ENCODE peak calls at places on chromosomes 2 and 18, in eight cellular contexts. S is mammary epithelial cell, N is A549, L is aorta, G is fibroblast of villous mesenchyme, I is fibroblast of lung, C is WERI-Rb-1, T is psoas muscle. O is an unnamed sample.

GRCh38 chr2:141931797-141932196 is 199.0 kb downstream of the LRP1B start:
- DNase-seq in S (no peak), N (no peak), L (no peak), G (no peak), I (no peak), C (no peak), T (no peak), O (no peak)

GRCh38 chr2:110820128-110820527 is 87.8 kb downstream of the ACOXL start:
- DNase-seq in S (no peak), N (no peak), L (no peak), G (no peak), I (no peak), C (no peak), T (no peak), O (no peak)

GRCh38 chr18:59748628-59749360 is 51.6 kb upstream of the CCBE1 start:
- DNase-seq in S (peak), N (peak), L (no peak), G (peak), I (peak), C (no peak), T (no peak), O (peak)

GRCh38 chr2:9809448-9810088 is 33.7 kb upstream of the TAF1B start:
- DNase-seq in S (no peak), N (no peak), L (no peak), G (no peak), I (no peak), C (no peak), T (no peak), O (no peak)

GRCh38 chr2:23418490-23418911 is 33.5 kb downstream of the KLHL29 start:
- DNase-seq in S (peak), N (no peak), L (no peak), G (peak), I (peak), C (peak), T (no peak), O (peak)

GRCh38 chr18:11154369-11154982 is 5.1 kb upstream of the PIEZO2 start:
- DNase-seq in S (peak), N (peak), L (no peak), G (peak), I (peak), C (no peak), T (no peak), O (peak)

GRCh38 chr2:230969673-230970015 is 26.3 kb upstream of the SPATA3 start:
- DNase-seq in S (no peak), N (no peak), L (no peak), G (no peak), I (no peak), C (no peak), T (no peak), O (no peak)

GRCh38 chr2:188379748-188380147 is 88.1 kb downstream of the GULP1 start:
- DNase-seq in S (no peak), N (no peak), L (no peak), G (no peak), I (no peak), C (no peak), T (no peak), O (no peak)

GRCh38 chr2:241139531-241140444 is 9.5 kb downstream of the PASK start:
- DNase-seq in S (no peak), N (no peak), L (no peak), G (no peak), I (no peak), C (no peak), T (peak), O (no peak)

GRCh38 chr18:73462092-73462491 is 594.3 kb upstream of the NETO1 start:
- DNase-seq in S (peak), N (no peak), L (no peak), G (peak), I (peak), C (no peak), T (no peak), O (peak)

GRCh38 chr2:65501836-65502235 is 69.4 kb upstream of the SPRED2 start:
- DNase-seq in S (no peak), N (no peak), L (no peak), G (no peak), I (no peak), C (no peak), T (no peak), O (no peak)

GRCh38 chr2:189657867-189658266 is 3.4 kb upstream of the ASNSD1 start:
- DNase-seq in S (no peak), N (no peak), L (peak), G (peak), I (peak), C (no peak), T (no peak), O (peak)

GRCh38 chr18:4430836-4431235 is 24.3 kb downstream of the DLGAP1 start:
- DNase-seq in S (no peak), N (no peak), L (no peak), G (no peak), I (no peak), C (no peak), T (no peak), O (no peak)

GRCh38 chr2:176126929-176127768 is 2.4 kb upstream of the HOXD8 start:
- DNase-seq in S (no peak), N (peak), L (peak), G (peak), I (peak), C (no peak), T (no peak), O (peak)

GRCh38 chr18:76821875-76822509 is 365 bp upstream of the ZNF236 start:
- DNase-seq in S (peak), N (peak), L (peak), G (peak), I (peak), C (peak), T (peak), O (peak)

GRCh38 chr2:38178556-38179419 is 102.8 kb upstream of the CYP1B1 start:
- DNase-seq in S (peak), N (peak), L (peak), G (peak), I (peak), C (no peak), T (no peak), O (peak)

GRCh38 chr2:10773841-10774341 is 38.7 kb downstream of the PDIA6 start:
- DNase-seq in S (peak), N (no peak), L (no peak), G (no peak), I (no peak), C (no peak), T (no peak), O (no peak)

GRCh38 chr2:237431856-237432255 is 17.9 kb upstream of the COL6A3 start:
- DNase-seq in S (peak), N (no peak), L (no peak), G (peak), I (peak), C (no peak), T (no peak), O (no peak)

GRCh38 chr2:239648607-239649006 is 247.8 kb upstream of the HDAC4 start:
- DNase-seq in S (no peak), N (no peak), L (no peak), G (no peak), I (no peak), C (no peak), T (no peak), O (no peak)

GRCh38 chr18:45423664-45424063 is 191.6 kb upstream of the SLC14A2 start:
- DNase-seq in S (no peak), N (no peak), L (no peak), G (peak), I (no peak), C (no peak), T (no peak), O (no peak)

GRCh38 chr2:241134711-241135110 is 14.6 kb downstream of the PASK start:
- DNase-seq in S (no peak), N (no peak), L (no peak), G (no peak), I (no peak), C (no peak), T (peak), O (no peak)

GRCh38 chr2:16522031-16522818 is 143.4 kb downstream of the CYRIA start:
- DNase-seq in S (no peak), N (no peak), L (no peak), G (no peak), I (peak), C (no peak), T (no peak), O (peak)

GRCh38 chr2:146642066-146642465 is 1202.8 kb upstream of the ACVR2A start:
- DNase-seq in S (no peak), N (no peak), L (no peak), G (no peak), I (no peak), C (no peak), T (no peak), O (peak)

GRCh38 chr2:113213061-113213930 is 39.5 kb downstream of the PSD4 start:
- DNase-seq in S (no peak), N (no peak), L (peak), G (no peak), I (no peak), C (no peak), T (no peak), O (no peak)

GRCh38 chr2:214376631-214377624 is 33.9 kb upstream of the VWC2L start:
- DNase-seq in S (peak), N (no peak), L (no peak), G (no peak), I (peak), C (no peak), T (no peak), O (peak)

GRCh38 chr2:240269380-240269779 is 128.9 kb upstream of the OTOS start:
- DNase-seq in S (no peak), N (no peak), L (no peak), G (no peak), I (no peak), C (peak), T (peak), O (no peak)

GRCh38 chr2:8694737-8695136 is 12.9 kb downstream of the ID2 start:
- DNase-seq in S (peak), N (peak), L (no peak), G (no peak), I (peak), C (peak), T (no peak), O (peak)

GRCh38 chr2:128438586-128438985 is 119.9 kb upstream of the HS6ST1 start:
- DNase-seq in S (no peak), N (no peak), L (no peak), G (no peak), I (no peak), C (no peak), T (no peak), O (no peak)

GRCh38 chr2:48157150-48157549 is 250.9 kb upstream of the FBXO11 start:
- DNase-seq in S (no peak), N (no peak), L (no peak), G (no peak), I (no peak), C (no peak), T (no peak), O (no peak)

GRCh38 chr2:134899204-134899603 is 19.4 kb upstream of the CCNT2 start:
- DNase-seq in S (no peak), N (no peak), L (no peak), G (no peak), I (no peak), C (no peak), T (no peak), O (no peak)

GRCh38 chr2:76283355-76283754 is 572.6 kb upstream of the GCFC2 start:
- DNase-seq in S (no peak), N (no peak), L (no peak), G (no peak), I (no peak), C (no peak), T (no peak), O (no peak)

GRCh38 chr2:237707859-237708398 is 80.5 kb downstream of the LRRFIP1 start:
- DNase-seq in S (no peak), N (no peak), L (no peak), G (no peak), I (no peak), C (no peak), T (no peak), O (no peak)

GRCh38 chr18:45874501-45875184 is 49.2 kb downstream of the SIGLEC15 start:
- DNase-seq in S (peak), N (no peak), L (no peak), G (no peak), I (peak), C (no peak), T (no peak), O (peak)

GRCh38 chr2:197460653-197461052 is 7.3 kb downstream of the COQ10B start:
- DNase-seq in S (no peak), N (no peak), L (no peak), G (no peak), I (no peak), C (no peak), T (no peak), O (no peak)

GRCh38 chr2:61456746-61457420 is 14.0 kb downstream of the USP34 start:
- DNase-seq in S (no peak), N (no peak), L (no peak), G (no peak), I (no peak), C (no peak), T (no peak), O (no peak)

GRCh38 chr2:10361220-10361588 is 58.5 kb downstream of the HPCAL1 start:
- DNase-seq in S (no peak), N (no peak), L (no peak), G (peak), I (peak), C (no peak), T (no peak), O (peak)

GRCh38 chr18:13641551-13642439 is 84.6 kb downstream of the FAM210A start:
- DNase-seq in S (no peak), N (no peak), L (peak), G (no peak), I (no peak), C (no peak), T (peak), O (peak)

GRCh38 chr18:36101943-36102342 is 27.2 kb downstream of the SLC39A6 start:
- DNase-seq in S (peak), N (no peak), L (no peak), G (no peak), I (no peak), C (no peak), T (no peak), O (no peak)

GRCh38 chr2:64283641-64284371 is 139.6 kb upstream of the PELI1 start:
- DNase-seq in S (no peak), N (no peak), L (no peak), G (peak), I (no peak), C (no peak), T (no peak), O (peak)

GRCh38 chr2:120866483-120867140 is 130.9 kb downstream of the GLI2 start:
- DNase-seq in S (no peak), N (no peak), L (peak), G (no peak), I (no peak), C (no peak), T (peak), O (no peak)
- H3K4me3 ChIP-seq in S (no peak), N (peak), L (no peak), G (peak), I (peak), C (no peak), T (peak), O (peak)

DNA sequence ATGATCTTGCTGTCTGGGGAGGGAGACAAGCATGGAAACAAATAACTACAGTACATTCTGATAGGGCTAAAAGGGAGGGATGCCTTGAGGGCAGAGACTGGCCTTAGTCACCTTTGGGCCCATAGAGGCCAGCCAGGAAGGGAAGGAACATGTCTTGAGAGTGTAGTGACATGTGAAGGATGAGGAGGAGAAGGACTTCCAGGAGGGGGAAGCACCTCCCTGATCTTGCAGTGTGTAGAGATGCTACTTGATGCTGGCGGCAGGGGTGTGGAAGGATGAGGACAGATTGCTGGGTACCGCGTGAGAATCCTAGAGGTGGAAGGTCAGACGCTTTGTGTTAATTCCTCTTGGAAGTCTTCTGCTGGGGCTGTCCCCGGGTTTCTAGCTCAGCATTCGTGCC is 13.1 kb downstream of the TET3 start:
- DNase-seq in S (no peak), N (no peak), L (no peak), G (no peak), I (no peak), C (no peak), T (no peak), O (no peak)
- H3K4me3 ChIP-seq in S (no peak), N (no peak), L (no peak), G (no peak), I (no peak), C (no peak), T (no peak), O (no peak)

GRCh38 chr2:218395456-218395825 is 4.2 kb upstream of the CTDSP1 start:
- DNase-seq in S (no peak), N (no peak), L (peak), G (no peak), I (no peak), C (no peak), T (peak), O (no peak)
- H3K4me3 ChIP-seq in S (peak), N (peak), L (no peak), G (peak), I (peak), C (peak), T (peak), O (peak)

GRCh38 chr2:174397773-174398172 is 2.2 kb downstream of the SCRN3 start:
- DNase-seq in S (no peak), N (no peak), L (no peak), G (no peak), I (no peak), C (peak), T (no peak), O (no peak)

GRCh38 chr2:174400853-174401252 is 5.3 kb downstream of the SCRN3 start:
- DNase-seq in S (no peak), N (no peak), L (no peak), G (no peak), I (no peak), C (no peak), T (no peak), O (no peak)

GRCh38 chr2:174399171-174399570 is 3.6 kb downstream of the SCRN3 start:
- DNase-seq in S (no peak), N (no peak), L (no peak), G (no peak), I (peak), C (no peak), T (no peak), O (peak)

GRCh38 chr2:174392706-174393105 is 2.8 kb upstream of the SCRN3 start:
- DNase-seq in S (peak), N (no peak), L (no peak), G (no peak), I (no peak), C (no peak), T (no peak), O (no peak)

GRCh38 chr2:174395284-174395968 is at the start of gene SCRN3:
- DNase-seq in S (peak), N (peak), L (peak), G (peak), I (peak), C (peak), T (peak), O (peak)
- H3K4me3 ChIP-seq in S (peak), N (peak), L (peak), G (peak), I (peak), C (peak), T (peak), O (peak)

GRCh38 chr2:108542071-108542470 is 7.8 kb downstream of the LIMS1 start:
- DNase-seq in S (no peak), N (no peak), L (no peak), G (peak), I (peak), C (no peak), T (no peak), O (peak)

GRCh38 chr2:108538000-108538625 is 3.8 kb downstream of the LIMS1 start:
- DNase-seq in S (peak), N (no peak), L (no peak), G (no peak), I (peak), C (no peak), T (no peak), O (peak)

GRCh38 chr2:108536911-108537310 is 2.6 kb downstream of the LIMS1 start:
- DNase-seq in S (no peak), N (no peak), L (no peak), G (no peak), I (no peak), C (no peak), T (no peak), O (no peak)

GRCh38 chr2:108536133-108536780 is 2.0 kb downstream of the LIMS1 start:
- DNase-seq in S (peak), N (peak), L (no peak), G (peak), I (peak), C (no peak), T (no peak), O (peak)

GRCh38 chr2:108541451-108541850 is 7.2 kb downstream of the LIMS1 start:
- DNase-seq in S (no peak), N (no peak), L (no peak), G (no peak), I (no peak), C (no peak), T (no peak), O (no peak)
- H3K4me3 ChIP-seq in S (no peak), N (no peak), L (no peak), G (no peak), I (no peak), C (no peak), T (no peak), O (no peak)

GRCh38 chr2:170196962-170197361 is 19.0 kb downstream of the MYO3B start:
- DNase-seq in S (no peak), N (no peak), L (no peak), G (no peak), I (no peak), C (no peak), T (no peak), O (no peak)
- H3K4me3 ChIP-seq in S (no peak), N (no peak), L (no peak), G (no peak), I (no peak), C (no peak), T (no peak), O (no peak)

DNA sequence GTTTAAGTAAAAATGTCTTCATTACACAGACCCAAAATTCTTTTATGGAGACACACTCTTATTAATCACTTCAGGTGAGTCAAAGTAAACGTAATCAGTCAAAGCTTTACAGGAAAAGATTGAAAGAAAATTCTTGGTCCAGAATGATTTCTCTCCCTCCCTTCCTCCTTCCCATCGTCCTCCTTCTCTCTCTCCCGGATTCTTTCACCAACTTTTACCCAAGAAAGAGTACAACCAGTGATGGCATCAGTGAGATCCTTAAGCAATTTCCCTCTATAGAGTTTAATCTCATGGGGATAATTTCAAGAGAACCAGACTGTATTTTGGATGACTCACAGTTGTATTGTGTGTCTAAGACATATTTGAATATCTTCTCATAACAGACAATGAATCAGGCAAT is 258.1 kb downstream of the ALK start:
- DNase-seq in S (peak), N (peak), L (no peak), G (peak), I (peak), C (no peak), T (no peak), O (peak)
- H3K4me3 ChIP-seq in S (no peak), N (no peak), L (no peak), G (no peak), I (no peak), C (no peak), T (no peak), O (no peak)

GRCh38 chr18:51997129-51997528 is 342.9 kb upstream of the DCC start:
- DNase-seq in S (no peak), N (no peak), L (no peak), G (no peak), I (no peak), C (no peak), T (no peak), O (no peak)

GRCh38 chr18:52000435-52000834 is 339.6 kb upstream of the DCC start:
- DNase-seq in S (no peak), N (no peak), L (no peak), G (no peak), I (no peak), C (no peak), T (no peak), O (no peak)

GRCh38 chr18:52002600-52002999 is 337.4 kb upstream of the DCC start:
- DNase-seq in S (no peak), N (no peak), L (no peak), G (no peak), I (no peak), C (no peak), T (no peak), O (no peak)

GRCh38 chr18:52001106-52001505 is 338.9 kb upstream of the DCC start:
- DNase-seq in S (no peak), N (no peak), L (no peak), G (no peak), I (no peak), C (no peak), T (no peak), O (no peak)

DNA sequence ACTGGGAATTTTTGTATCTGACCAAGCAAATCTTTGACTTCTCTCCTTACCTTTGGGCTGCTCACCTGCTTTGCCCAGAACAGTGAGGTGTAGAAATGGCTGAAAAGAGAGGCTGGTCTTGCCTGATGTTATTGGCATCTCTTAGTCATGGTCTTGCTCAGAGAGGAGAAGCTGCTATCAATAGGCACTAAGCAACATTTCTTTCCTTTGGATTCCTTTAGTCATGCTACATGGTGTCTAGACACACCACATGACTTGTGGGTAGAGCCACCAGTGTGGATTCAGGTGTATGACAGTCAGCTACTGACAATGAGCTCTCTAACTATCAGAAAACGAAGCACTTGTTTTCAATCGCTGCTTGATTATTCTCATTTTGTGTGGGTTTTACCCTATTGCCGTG is 341.3 kb upstream of the DCC start:
- DNase-seq in S (peak), N (no peak), L (no peak), G (no peak), I (no peak), C (no peak), T (no peak), O (no peak)
- H3K4me3 ChIP-seq in S (no peak), N (no peak), L (no peak), G (no peak), I (no peak), C (no peak), T (no peak), O (no peak)